ENCODE peak calls at places on chromosomes 12 and 14, in seven cellular contexts. V, H, U, E, N, Y and Z are unnamed samples.

GRCh38 chr12:51270847-51271518 is 768 bp upstream of the SMAGP start:
- DNase-seq in E (no peak), N (no peak), H (no peak), Y (peak), V (peak), U (no peak), Z (peak)

GRCh38 chr12:3888654-3889053 is 15.5 kb upstream of the PARP11 start:
- DNase-seq in Y (no peak), H (no peak), N (no peak), E (no peak), V (no peak), U (no peak), Z (no peak)

GRCh38 chr12:131348226-131349010 is 362.5 kb upstream of the SFSWAP start:
- DNase-seq in U (no peak), V (no peak), Y (no peak), H (no peak), N (no peak), E (no peak), Z (no peak)

GRCh38 chr14:25121342-25122129 is 71.6 kb upstream of the STXBP6 start:
- DNase-seq in H (no peak), Y (peak), E (no peak), N (no peak), U (no peak), V (peak), Z (peak)

GRCh38 chr14:67665886-67666285 is 8.5 kb downstream of the VTI1B start:
- DNase-seq in Y (peak), N (no peak), V (peak), U (no peak), E (no peak), H (no peak), Z (peak)

GRCh38 chr14:71472281-71472960 is 459.8 kb upstream of the RGS6 start:
- DNase-seq in H (no peak), E (no peak), N (no peak), V (no peak), U (no peak), Y (peak), Z (peak)

GRCh38 chr14:49218436-49219092 is 367.6 kb downstream of the RPS29 start:
- DNase-seq in H (no peak), E (no peak), Y (no peak), N (no peak), V (no peak), U (no peak), Z (no peak)

GRCh38 chr12:21697829-21698630 is 40.4 kb upstream of the LDHB start:
- DNase-seq in E (no peak), H (no peak), N (peak), U (no peak), Y (peak), V (peak), Z (peak)

GRCh38 chr14:65069874-65070709 is 32.2 kb downstream of the MAX start:
- DNase-seq in E (peak), U (no peak), N (peak), V (no peak), Y (no peak), H (no peak), Z (no peak)

GRCh38 chr12:57166971-57167371 is 19.6 kb upstream of the LRP1-AS start:
- DNase-seq in Y (peak), H (peak), N (no peak), U (no peak), E (no peak), V (peak), Z (peak)

GRCh38 chr14:74593241-74593985 is 18.6 kb downstream of the LTBP2 start:
- DNase-seq in H (no peak), V (no peak), N (no peak), Y (no peak), U (no peak), E (peak), Z (no peak)

GRCh38 chr14:100899841-100900771 is 3.4 kb downstream of the RTL1 start:
- DNase-seq in E (no peak), U (no peak), Y (no peak), N (peak), V (no peak), H (no peak), Z (no peak)

GRCh38 chr12:118781692-118782091 is 199.6 kb upstream of the SRRM4 start:
- DNase-seq in U (no peak), N (no peak), Y (no peak), V (no peak), E (no peak), H (no peak), Z (no peak)

GRCh38 chr12:87290505-87290904 is 738.7 kb downstream of the C12orf50 start:
- DNase-seq in Y (no peak), U (no peak), V (no peak), H (no peak), N (no peak), E (no peak), Z (no peak)

GRCh38 chr12:129665414-129665813 is 238.4 kb downstream of the TMEM132D start:
- DNase-seq in V (no peak), H (no peak), E (no peak), Y (no peak), U (no peak), N (no peak), Z (no peak)

GRCh38 chr12:113055594-113056380 is 743 bp upstream of the DTX1 start:
- DNase-seq in Y (no peak), N (no peak), U (no peak), H (no peak), E (no peak), V (no peak), Z (no peak)

GRCh38 chr12:76037130-76038105 is 5.8 kb upstream of the PHLDA1 start:
- DNase-seq in U (peak), H (no peak), V (no peak), N (peak), Y (peak), E (no peak), Z (peak)

GRCh38 chr12:22276846-22277245 is 57.7 kb downstream of the ST8SIA1 start:
- DNase-seq in Y (no peak), E (no peak), H (no peak), N (no peak), V (no peak), U (no peak), Z (no peak)

GRCh38 chr14:106378191-106378590 is 851.8 kb downstream of the TMEM121 start:
- DNase-seq in H (peak), N (no peak), V (no peak), U (no peak), Y (no peak), E (no peak), Z (no peak)

GRCh38 chr14:43407721-43408120 is 1099.4 kb downstream of the FSCB start:
- DNase-seq in V (no peak), N (no peak), U (no peak), Y (no peak), E (no peak), H (no peak), Z (no peak)

GRCh38 chr14:100078997-100079561 is 13.9 kb downstream of the EVL start:
- DNase-seq in N (no peak), Y (peak), H (peak), E (peak), V (peak), U (peak), Z (peak)

GRCh38 chr12:21615441-21615840 is 10.8 kb upstream of the GYS2 start:
- DNase-seq in Y (no peak), H (no peak), N (no peak), E (no peak), U (no peak), V (peak), Z (no peak)

GRCh38 chr12:109489955-109490565 is 12.6 kb downstream of the UBE3B start:
- DNase-seq in V (no peak), H (no peak), Y (no peak), N (no peak), E (no peak), U (no peak), Z (no peak)

GRCh38 chr12:112937741-112938719 is at the start of gene OAS3:
- DNase-seq in V (peak), U (peak), Y (peak), N (peak), E (peak), H (peak), Z (peak)

GRCh38 chr14:73739899-73740685 is 25.9 kb upstream of the PNMA1 start:
- DNase-seq in V (no peak), U (no peak), E (peak), H (no peak), N (no peak), Y (no peak), Z (no peak)

GRCh38 chr14:75254381-75254821 is 24.2 kb upstream of the FOS start:
- DNase-seq in U (no peak), H (no peak), V (no peak), N (peak), E (peak), Y (no peak), Z (no peak)

GRCh38 chr14:34981743-34982420 is 910 bp upstream of the SRP54 start:
- DNase-seq in E (no peak), N (peak), V (no peak), U (peak), Y (no peak), H (peak), Z (no peak)

GRCh38 chr12:130961921-130962326 is 8.2 kb downstream of the ADGRD1 start:
- DNase-seq in Y (no peak), V (no peak), H (no peak), E (no peak), U (no peak), N (no peak), Z (no peak)

GRCh38 chr12:11731042-11731357 is 81.5 kb downstream of the ETV6 start:
- DNase-seq in V (no peak), N (no peak), Y (no peak), U (no peak), H (no peak), E (no peak), Z (no peak)

GRCh38 chr12:128969480-128970055 is 116.3 kb downstream of the GLT1D1 start:
- DNase-seq in U (peak), V (no peak), E (no peak), N (peak), H (no peak), Y (no peak), Z (no peak)

GRCh38 chr12:8556748-8557147 is 16.0 kb upstream of the CLEC4E start:
- DNase-seq in Y (no peak), U (no peak), V (no peak), H (no peak), N (no peak), E (no peak), Z (no peak)

GRCh38 chr14:59189281-59189821 is 884 bp downstream of the DAAM1 start:
- DNase-seq in U (peak), N (no peak), Y (peak), V (no peak), H (peak), E (peak), Z (peak)

GRCh38 chr12:109053382-109054123 is 1.2 kb downstream of the USP30 start:
- DNase-seq in N (no peak), E (no peak), U (no peak), Y (peak), V (no peak), H (peak), Z (no peak)

GRCh38 chr12:119883234-119883633 is 6.1 kb upstream of the CIT start:
- DNase-seq in V (no peak), E (no peak), Y (no peak), U (no peak), H (no peak), N (no peak), Z (no peak)

GRCh38 chr12:93578221-93578620 is 5.7 kb downstream of the SOCS2 start:
- DNase-seq in N (no peak), H (no peak), V (no peak), U (no peak), Y (no peak), E (no peak), Z (no peak)

GRCh38 chr14:87014854-87015253 is 978.1 kb downstream of the GALC start:
- DNase-seq in U (no peak), H (no peak), Y (no peak), N (no peak), V (no peak), E (no peak), Z (no peak)

GRCh38 chr12:13095266-13095995 is 8.0 kb downstream of the GSG1 start:
- DNase-seq in V (no peak), E (no peak), H (no peak), U (no peak), N (no peak), Y (no peak), Z (no peak)

GRCh38 chr12:11228268-11228879 is 41.1 kb downstream of the PRB3 start:
- DNase-seq in N (peak), Y (peak), U (peak), H (peak), V (peak), E (no peak), Z (peak)